ENCODE peak calls at places on chromosomes 13 and 19, in ten cellular contexts. T is IMR-90, U is fibroblast of lung, P is keratinocyte, A is K562, B is H9, E is HepG2, W is PC-3, O is colonic mucosa, K is MM.1S. X is an unnamed sample.

GRCh38 chr13:65744761-65745160 is 1485.4 kb downstream of the PCDH9 start:
- DNase-seq in T (peak; percentile 79), B (no peak), U (peak; percentile 95), E (no peak), W (no peak), A (no peak), P (no peak), K (no peak), O (no peak), X (no peak)

GRCh38 chr19:47663911-47664771 is 49.1 kb upstream of the EHD2 start:
- DNase-seq in W (peak; percentile 86), E (peak; percentile 59), K (no peak), A (peak; percentile 52), B (no peak), O (peak; percentile 44), T (peak; percentile 99), P (no peak), U (peak; percentile 100), X (no peak)

GRCh38 chr19:54608792-54609191 is 15.4 kb downstream of the LILRA1 start:
- DNase-seq in O (no peak), P (no peak), T (no peak), A (no peak), B (no peak), E (no peak), U (no peak), W (no peak), K (no peak), X (no peak)

GRCh38 chr19:55253842-55254624 is 4.8 kb downstream of the PPP6R1 start:
- DNase-seq in W (no peak), U (no peak), T (no peak), A (no peak), K (peak; percentile 87), E (no peak), P (no peak), B (no peak), O (no peak), X (no peak)

GRCh38 chr19:42290523-42291436 is 11.2 kb upstream of the PRR19 start:
- DNase-seq in K (no peak), P (no peak), T (no peak), E (peak; percentile 61), B (peak; percentile 45), A (peak; percentile 47), W (no peak), O (no peak), U (no peak), X (peak; percentile 66)

GRCh38 chr19:45824531-45825262 is 9.6 kb upstream of the RSPH6A start:
- DNase-seq in E (no peak), O (no peak), T (no peak), B (no peak), K (no peak), U (no peak), A (no peak), W (no peak), P (no peak), X (no peak)

GRCh38 chr19:14540741-14541525 is 11.5 kb downstream of the TECR start:
- DNase-seq in P (no peak), T (no peak), W (no peak), B (no peak), A (no peak), U (no peak), O (no peak), E (no peak), K (no peak), X (no peak)

GRCh38 chr13:85408415-85408814 is 390.8 kb downstream of the SLITRK6 start:
- DNase-seq in B (no peak), P (no peak), T (no peak), W (no peak), U (no peak), E (no peak), O (no peak), K (no peak), A (no peak), X (no peak)

GRCh38 chr13:73696713-73697112 is 437.5 kb downstream of the KLF12 start:
- DNase-seq in P (no peak), O (no peak), T (no peak), B (no peak), U (no peak), K (no peak), W (no peak), E (no peak), A (no peak), X (no peak)

GRCh38 chr19:17282488-17283256 is 971 bp downstream of the ANKLE1 start:
- DNase-seq in T (peak; percentile 62), U (peak; percentile 71), O (peak; percentile 87), A (peak; percentile 85), E (peak; percentile 69), P (no peak), K (peak; percentile 73), W (peak; percentile 87), B (peak; percentile 92), X (peak; percentile 96)

GRCh38 chr13:76019421-76020044 is 383.4 kb downstream of the LMO7 start:
- DNase-seq in P (no peak), U (no peak), W (peak; percentile 88), T (no peak), E (peak; percentile 63), K (no peak), A (no peak), B (peak; percentile 83), O (peak; percentile 23), X (peak; percentile 91)

GRCh38 chr13:28558567-28558966 is 63.6 kb upstream of the FLT1 start:
- DNase-seq in P (no peak), W (no peak), A (no peak), U (peak; percentile 26), E (no peak), O (no peak), T (no peak), B (no peak), K (no peak), X (no peak)

GRCh38 chr13:19888799-19889198 is 25.4 kb upstream of the ZMYM5 start:
- DNase-seq in E (no peak), K (no peak), T (peak; percentile 38), B (no peak), U (peak; percentile 50), P (no peak), O (no peak), W (peak; percentile 62), A (no peak), X (no peak)
- TF ChIP-seq CTCF in E (no peak), K (no peak), T (peak; percentile 39), B (peak; percentile 30), U (peak; percentile 19), P (no peak), O (no peak), W (peak; percentile 63), A (no peak), X (no peak)

GRCh38 chr13:99421758-99422555 is 79.3 kb upstream of the TM9SF2 start:
- DNase-seq in E (no peak), W (no peak), P (no peak), A (no peak), O (no peak), B (no peak), K (no peak), T (no peak), U (no peak), X (no peak)
- H3K4me1 ChIP-seq in E (no peaks in the 10 kb centered on the region), W (no peaks in the 10 kb centered on the region), P (no peaks in the 10 kb centered on the region), A (peaks cover 3% of the 10 kb centered on the region), O (no peaks in the 10 kb centered on the region), B (peaks cover 4% of the 10 kb centered on the region), K (peaks cover 24% of the 10 kb centered on the region), T (no peaks in the 10 kb centered on the region), U (no peaks in the 10 kb centered on the region), X (peaks cover 6% of the 10 kb centered on the region)

DNA sequence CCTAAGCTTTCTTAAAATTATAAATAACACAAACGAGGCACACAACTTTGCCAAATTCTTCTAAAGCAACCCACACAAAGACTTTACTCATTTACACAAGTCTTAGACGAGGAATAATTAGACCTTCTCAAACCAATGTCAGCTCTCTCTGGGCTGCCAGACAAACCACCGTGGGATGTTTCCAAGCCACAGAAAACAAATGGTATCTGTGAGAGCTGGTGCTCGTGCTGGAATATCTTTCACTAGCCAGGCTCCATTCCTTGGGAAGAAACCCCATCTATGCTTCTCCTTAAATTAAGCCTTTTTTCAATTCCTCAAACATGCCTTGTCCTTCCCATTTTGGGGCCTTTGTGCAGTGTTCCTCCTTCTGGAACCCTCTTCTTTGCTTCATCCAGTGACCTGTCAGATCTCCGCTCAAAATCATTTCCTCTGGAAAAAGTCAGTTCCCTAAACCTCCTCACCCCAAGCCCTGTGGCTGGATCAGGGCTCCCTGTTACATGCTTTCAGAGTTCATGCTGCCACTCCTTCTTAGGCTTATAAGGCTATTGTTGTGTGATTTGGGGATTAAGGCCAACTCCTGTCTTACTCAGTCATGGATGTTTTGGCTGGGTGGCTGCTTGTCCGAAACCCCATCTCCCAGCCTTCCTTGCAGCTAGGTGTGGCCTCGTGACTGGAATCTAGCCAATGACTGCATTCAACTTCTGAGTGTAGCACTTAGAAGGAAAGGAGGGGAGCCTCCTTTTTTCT is 64.2 kb upstream of the GTF2F2 start:
- DNase-seq in U (peak; percentile 72), W (peak; percentile 82), E (no peak), B (no peak), K (no peak), T (peak; percentile 56), P (peak; percentile 69), O (peak; percentile 28), A (peak; percentile 9), X (no peak)
- H3K9ac ChIP-seq in U (no peak overlapping the region), W (peak overlapping the region; percentile 82), E (no peak overlapping the region), B (no peak overlapping the region), K (no peak overlapping the region), T (peak overlapping the region; percentile 45), P (peak overlapping the region; percentile 68), O (no peak overlapping the region), A (no peak overlapping the region), X (no peak overlapping the region)

DNA sequence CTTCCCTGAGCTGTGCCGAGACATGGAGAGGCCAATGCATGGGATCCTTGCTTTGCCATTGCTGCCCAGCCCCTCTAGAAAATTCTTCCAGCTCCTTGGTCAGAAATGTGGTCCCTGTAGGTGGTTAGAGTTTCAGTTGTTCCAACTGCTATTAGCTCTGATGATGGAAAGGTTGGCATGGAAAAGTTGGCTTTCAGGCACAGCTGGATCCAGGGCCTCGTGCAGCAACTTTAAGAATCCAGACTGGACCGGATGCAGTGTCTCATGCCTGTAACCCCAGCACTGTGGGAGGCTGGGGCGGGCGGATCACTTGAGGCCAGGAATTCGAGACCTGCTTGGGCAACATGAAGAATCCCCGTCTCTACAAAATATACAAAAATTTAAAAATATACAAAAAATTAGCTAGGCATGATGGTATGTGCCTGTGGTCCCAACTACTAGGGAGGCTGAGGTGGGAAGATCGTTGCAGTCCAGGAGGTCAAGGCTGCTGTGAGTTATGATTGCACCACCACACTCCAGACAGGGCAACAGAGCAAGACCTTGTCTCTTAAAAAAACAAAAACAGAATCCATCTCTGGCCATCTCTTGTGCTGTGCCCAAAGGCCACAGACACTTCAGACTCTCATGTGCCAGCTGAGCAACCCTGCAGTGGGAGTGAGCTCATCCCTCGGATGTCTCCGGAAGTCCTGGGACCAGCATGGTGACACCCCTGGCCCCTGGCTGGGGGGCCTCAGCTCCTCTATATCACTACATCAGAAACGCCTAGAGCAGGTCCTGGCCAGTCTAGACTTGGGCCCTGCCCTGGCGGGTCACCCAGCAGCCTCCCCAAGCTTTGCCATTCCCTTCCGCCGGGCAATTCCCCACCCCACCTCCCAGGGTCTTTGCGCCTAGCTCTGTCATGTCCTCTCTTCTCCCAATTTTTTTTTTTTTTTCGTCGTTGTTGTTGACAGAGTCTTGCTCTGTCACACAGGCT is 16.8 kb downstream of the MEX3D start:
- DNase-seq in U (no peak), E (no peak), B (no peak), O (no peak), P (no peak), K (no peak), W (no peak), A (no peak), T (no peak), X (no peak)
- TF ChIP-seq CTCF in U (no peak), E (no peak), B (no peak), O (no peak), P (no peak), K (no peak), W (no peak), A (no peak), T (no peak), X (no peak)

GRCh38 chr19:2425622-2426581 is 1.5 kb downstream of the TIMM13 start:
- DNase-seq in A (no peak), U (no peak), B (peak; percentile 39), K (no peak), O (no peak), W (no peak), T (no peak), P (no peak), E (no peak), X (peak; percentile 56)
- H3K4me1 ChIP-seq in A (peaks cover 11% of the 10 kb centered on the region), U (peaks cover 17% of the 10 kb centered on the region), B (no peaks in the 10 kb centered on the region), K (peaks cover 8% of the 10 kb centered on the region), O (peaks cover 17% of the 10 kb centered on the region), W (peaks cover 12% of the 10 kb centered on the region), T (peaks cover 12% of the 10 kb centered on the region), P (peaks cover 24% of the 10 kb centered on the region), E (peaks cover 23% of the 10 kb centered on the region), X (no peaks in the 10 kb centered on the region)